ENCODE peak calls at places on chromosomes 3 and 15, in four cellular contexts. W is CD8-positive, alpha-beta T cell; X is WERI-Rb-1; A is ovary. Z is an unnamed sample.

GRCh38 chr3:134373942-134374790 is at the start of gene AMOTL2:
- DNase-seq in W (no peak), X (peak), A (peak), Z (peak)

GRCh38 chr3:117366574-117366973 is 657.0 kb downstream of the TUSC7 start:
- DNase-seq in W (no peak), X (no peak), A (no peak), Z (no peak)

GRCh38 chr3:88005066-88005465 is 53.7 kb downstream of the CGGBP1 start:
- DNase-seq in W (no peak), X (no peak), A (no peak), Z (no peak)

GRCh38 chr15:78681306-78682012 is 40.4 kb upstream of the CHRNB4 start:
- DNase-seq in W (no peak), X (peak), A (no peak), Z (no peak)

GRCh38 chr15:66981746-66982145 is 83.7 kb upstream of the SMAD3 start:
- DNase-seq in W (no peak), X (no peak), A (peak), Z (no peak)

GRCh38 chr15:68623301-68623892 is 44.6 kb downstream of the CORO2B start:
- DNase-seq in W (no peak), X (peak), A (peak), Z (peak)

GRCh38 chr3:148879256-148879655 is 14.2 kb downstream of the CPA3 start:
- DNase-seq in W (no peak), X (no peak), A (no peak), Z (no peak)

GRCh38 chr3:126959921-126960603 is 22.9 kb upstream of the PLXNA1 start:
- DNase-seq in W (no peak), X (no peak), A (no peak), Z (no peak)

GRCh38 chr3:51514210-51514609 is 14.4 kb upstream of the DCAF1 start:
- DNase-seq in W (no peak), X (no peak), A (no peak), Z (no peak)

GRCh38 chr3:128275316-128276150 is 122.3 kb downstream of the EEFSEC start:
- DNase-seq in W (no peak), X (no peak), A (no peak), Z (peak)

GRCh38 chr15:101052681-101053121 is 133.5 kb downstream of the LRRK1 start:
- DNase-seq in W (no peak), X (no peak), A (peak), Z (no peak)

GRCh38 chr15:47184405-47185221 is 532.7 kb upstream of the SEMA6D start:
- DNase-seq in W (no peak), X (peak), A (peak), Z (peak)

GRCh38 chr3:108006901-108007331 is 83.9 kb downstream of the CD47 start:
- DNase-seq in W (no peak), X (no peak), A (no peak), Z (no peak)

GRCh38 chr15:66400351-66400774 is 13.7 kb downstream of the MAP2K1 start:
- DNase-seq in W (no peak), X (no peak), A (no peak), Z (no peak)

GRCh38 chr3:90031121-90031520 is 923.7 kb downstream of the EPHA3 start:
- DNase-seq in W (no peak), X (no peak), A (no peak), Z (no peak)

GRCh38 chr15:51642696-51643095 is 20.1 kb upstream of the DMXL2 start:
- DNase-seq in W (no peak), X (no peak), A (no peak), Z (no peak)

GRCh38 chr3:105965384-105965783 is 96.6 kb upstream of the CBLB start:
- DNase-seq in W (no peak), X (no peak), A (no peak), Z (no peak)

GRCh38 chr3:105958237-105959000 is 89.6 kb upstream of the CBLB start:
- DNase-seq in W (no peak), X (peak), A (no peak), Z (no peak)

GRCh38 chr3:105967117-105967516 is 98.3 kb upstream of the CBLB start:
- DNase-seq in W (no peak), X (no peak), A (no peak), Z (no peak)

GRCh38 chr3:105960381-105960780 is 91.6 kb upstream of the CBLB start:
- DNase-seq in W (no peak), X (peak), A (no peak), Z (no peak)

DNA sequence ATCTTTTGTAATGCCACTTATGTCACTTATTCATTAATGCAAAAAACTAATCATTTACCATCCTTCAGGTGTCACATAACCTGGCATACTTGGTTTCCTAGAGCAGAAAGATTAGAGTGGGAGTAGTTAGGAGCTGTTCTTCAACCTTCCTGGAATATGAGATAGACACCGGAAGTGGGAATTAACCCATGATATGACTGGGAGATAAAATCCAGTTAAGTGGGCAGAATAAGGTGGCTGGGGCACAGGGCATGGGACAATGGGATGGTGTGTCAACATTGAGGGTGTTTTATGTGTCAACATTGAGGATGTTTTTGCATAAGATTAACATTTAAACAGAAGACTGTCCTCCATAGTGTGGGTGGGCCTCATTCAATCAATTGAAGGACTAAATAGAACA is 94.3 kb upstream of the CBLB start:
- DNase-seq in W (no peak), X (no peak), A (no peak), Z (no peak)
- H3K27ac ChIP-seq in W (no peak), X (no peak), A (no peak), Z (no peak)

DNA sequence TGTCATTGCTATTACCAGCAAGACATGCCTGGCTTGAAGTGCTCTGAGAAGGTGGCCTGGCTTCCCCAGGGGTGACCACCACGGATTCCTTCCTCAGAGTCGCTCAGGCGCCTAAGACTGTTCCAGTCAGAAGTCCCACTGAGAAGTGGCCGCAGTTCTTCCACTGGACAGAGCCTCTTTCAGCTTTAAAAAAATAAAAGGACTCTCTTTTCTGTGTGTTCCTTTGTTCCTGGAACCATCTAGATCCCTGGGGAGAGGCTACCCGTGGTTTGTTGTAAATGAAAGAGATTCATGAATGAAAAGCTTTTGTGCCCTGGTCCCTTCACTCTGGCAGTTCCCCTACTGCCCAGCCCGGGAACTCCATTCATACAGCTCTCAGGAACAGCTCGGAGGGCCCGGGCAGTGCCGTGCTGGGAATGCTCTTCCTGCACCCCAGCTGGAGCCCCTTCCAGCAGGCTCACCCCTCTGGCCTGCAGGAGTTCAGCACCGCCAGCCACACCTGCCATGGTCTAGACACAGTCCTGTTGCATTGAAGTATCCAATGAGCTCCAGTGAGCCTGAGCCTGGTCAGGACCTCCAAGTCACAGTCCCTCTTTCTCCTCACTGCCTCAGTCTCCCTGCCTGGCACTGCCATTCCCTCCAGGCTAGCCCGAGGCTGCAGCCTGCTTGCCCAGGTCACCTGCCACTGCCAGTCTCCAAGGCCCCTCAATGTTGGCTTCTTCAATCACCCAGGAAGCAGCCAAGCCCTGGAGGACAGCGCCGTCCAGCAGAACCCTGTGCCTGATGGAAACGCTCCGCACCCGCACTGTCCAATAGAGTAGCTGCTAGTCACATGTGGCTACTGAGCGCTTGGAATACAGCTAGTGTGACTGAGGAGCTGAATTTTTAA is 75.4 kb downstream of the XXYLT1 start:
- DNase-seq in W (no peak), X (no peak), A (no peak), Z (peak)
- TF ChIP-seq CTCF in W (no peak), X (no peak), A (no peak), Z (no peak)

DNA sequence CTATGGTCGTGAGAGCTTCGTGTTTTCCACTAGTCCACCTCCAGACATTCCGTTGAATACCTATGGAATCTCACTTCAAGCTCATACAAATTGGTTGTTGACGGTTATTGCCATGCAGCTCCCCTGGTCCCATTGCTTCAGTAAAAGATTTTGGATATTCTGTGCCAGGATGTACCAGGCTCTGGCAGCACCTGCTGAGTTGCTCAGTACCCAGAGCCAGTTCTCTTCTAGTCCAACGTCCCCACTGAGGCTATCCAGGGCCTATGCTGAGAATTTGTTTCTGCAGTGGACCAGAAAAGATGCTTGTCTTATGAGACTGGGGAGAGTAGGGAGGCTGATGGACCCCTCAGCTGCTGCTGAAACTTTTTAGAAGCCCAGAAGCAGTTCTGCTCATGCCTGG is 278.9 kb downstream of the FEZF2 start:
- DNase-seq in W (no peak), X (no peak), A (no peak), Z (no peak)
- H3K27ac ChIP-seq in W (no peak), X (no peak), A (no peak), Z (no peak)

DNA sequence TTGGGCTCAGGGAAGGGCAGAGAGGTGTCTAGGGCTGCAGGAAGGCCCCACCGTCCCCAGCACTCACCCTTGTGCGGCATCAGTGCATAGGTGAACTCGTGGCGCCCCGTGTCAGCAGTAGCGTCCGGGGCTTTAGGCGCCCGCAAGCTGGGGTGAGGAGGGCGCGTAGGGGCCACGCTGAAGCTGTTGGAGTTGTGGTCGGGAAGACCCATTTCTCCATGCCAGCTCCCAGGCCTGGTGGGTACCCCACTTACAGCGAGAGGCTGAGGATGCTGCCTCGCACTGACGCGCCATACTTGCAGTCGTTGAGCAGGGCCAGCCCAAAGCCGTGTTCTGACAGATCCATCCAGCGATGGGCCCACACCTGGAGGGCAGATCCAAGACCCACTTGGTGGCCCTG is 9.7 kb downstream of the NEIL1 start:
- DNase-seq in W (no peak), X (no peak), A (peak), Z (no peak)
- TF ChIP-seq CTCF in W (no peak), X (no peak), A (no peak), Z (no peak)

GRCh38 chr3:84738101-84738500 is 220.7 kb upstream of the CADM2 start:
- DNase-seq in W (no peak), X (no peak), A (no peak), Z (no peak)
- H3K27ac ChIP-seq in W (no peak), X (no peak), A (no peak), Z (no peak)

DNA sequence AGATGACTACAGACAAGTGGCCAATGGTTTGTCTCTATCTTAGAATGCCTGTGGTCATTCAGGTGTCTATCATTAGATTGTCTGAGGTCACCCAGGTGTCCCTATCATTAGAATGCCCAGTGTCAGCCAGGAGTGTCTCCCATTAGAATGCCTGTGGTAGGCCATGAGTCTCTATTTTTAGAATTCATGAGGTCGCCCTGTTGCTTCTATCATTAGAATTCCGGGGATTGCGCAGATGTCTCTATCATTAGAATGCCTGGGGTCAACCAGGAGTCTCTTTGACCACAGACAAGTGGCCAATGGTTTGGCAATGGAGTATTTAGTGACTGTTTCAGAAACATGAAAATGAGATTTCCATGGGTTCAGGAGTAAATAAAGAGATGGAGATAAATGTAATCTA is 7.6 kb downstream of the RTP2 start:
- DNase-seq in W (no peak), X (no peak), A (no peak), Z (no peak)
- TF ChIP-seq CTCF in W (no peak), X (no peak), A (no peak), Z (no peak)

Z was measured in upper lobe of left lung.